ENCODE peak calls at places on chromosomes 13 and 19, in six cellular contexts. R is activated naive CD8-positive, alpha-beta T cell treated with anti-CD3 and anti-CD28 coated beads for 36 hours; O is cardiac fibroblast; B is posterior cingulate gyrus; V is anterior cingulate cortex; X is Caki2. I is an unnamed sample.

GRCh38 chr19:507286-508203 is at the start of gene TPGS1:
- DNase-seq in R (peak; percentile 88), O (peak; percentile 75), B (peak; percentile 79), V (peak; percentile 97), X (peak; percentile 97), I (peak; percentile 100)

GRCh38 chr13:51444922-51445321 is 7.9 kb downstream of the INTS6 start:
- DNase-seq in R (no peak), O (peak; percentile 73), B (no peak), V (no peak), X (no peak), I (no peak)

GRCh38 chr13:102017248-102017647 is 384.6 kb downstream of the FGF14 start:
- DNase-seq in R (no peak), O (no peak), B (no peak), V (no peak), X (no peak), I (no peak)

GRCh38 chr13:76790519-76791289 is 95.5 kb downstream of the KCTD12 start:
- DNase-seq in R (no peak), O (peak; percentile 50), B (no peak), V (no peak), X (no peak), I (no peak)

GRCh38 chr19:38252935-38253691 is 3.1 kb downstream of the PPP1R14A start:
- DNase-seq in R (no peak), O (no peak), B (peak; percentile 83), V (peak; percentile 82), X (no peak), I (no peak)

GRCh38 chr19:18644144-18645034 is 7.6 kb downstream of the KLHL26 start:
- DNase-seq in R (no peak), O (peak; percentile 43), B (no peak), V (no peak), X (peak; percentile 39), I (no peak)

GRCh38 chr13:20749377-20749776 is 24.4 kb downstream of the EEF1AKMT1 start:
- DNase-seq in R (no peak), O (no peak), B (no peak), V (no peak), X (no peak), I (no peak)

GRCh38 chr13:51768976-51769375 is 35.0 kb downstream of the DHRS12 start:
- DNase-seq in R (no peak), O (no peak), B (no peak), V (no peak), X (no peak), I (no peak)

GRCh38 chr13:23506071-23506820 is 64.0 kb upstream of the TNFRSF19 start:
- DNase-seq in R (no peak), O (peak; percentile 16), B (no peak), V (no peak), X (no peak), I (no peak)

GRCh38 chr19:47729799-47730520 is 15.4 kb upstream of the NOP53 start:
- DNase-seq in R (peak; percentile 69), O (no peak), B (peak; percentile 62), V (peak; percentile 34), X (peak; percentile 83), I (no peak)

GRCh38 chr13:93881418-93881817 is 598.1 kb downstream of the DCT start:
- DNase-seq in R (no peak), O (peak; percentile 18), B (no peak), V (no peak), X (no peak), I (no peak)

GRCh38 chr19:49953376-49953775 is 7.6 kb downstream of the SIGLEC11 start:
- DNase-seq in R (no peak), O (no peak), B (no peak), V (no peak), X (no peak), I (no peak)

GRCh38 chr19:18049390-18049789 is 37.3 kb downstream of the IL12RB1 start:
- DNase-seq in R (no peak), O (peak; percentile 56), B (peak; percentile 72), V (peak; percentile 54), X (no peak), I (no peak)

GRCh38 chr19:37997911-37998344 is 90.9 kb downstream of the SIPA1L3 start:
- DNase-seq in R (no peak), O (peak; percentile 98), B (no peak), V (no peak), X (peak; percentile 67), I (peak; percentile 66)

GRCh38 chr19:38842439-38843174 is 7.2 kb downstream of the HNRNPL start:
- DNase-seq in R (peak; percentile 70), O (no peak), B (no peak), V (no peak), X (no peak), I (no peak)

GRCh38 chr19:6677924-6678689 is 8.1 kb upstream of the TNFSF14 start:
- DNase-seq in R (peak; percentile 42), O (peak; percentile 46), B (no peak), V (no peak), X (no peak), I (no peak)

GRCh38 chr19:58009666-58010301 is 7.2 kb upstream of the ZNF606 start:
- DNase-seq in R (peak; percentile 90), O (peak; percentile 85), B (peak; percentile 91), V (peak; percentile 89), X (peak; percentile 90), I (peak; percentile 44)

GRCh38 chr13:113999618-113999910 is 25.7 kb upstream of the C13orf46 start:
- DNase-seq in R (no peak), O (no peak), B (no peak), V (no peak), X (no peak), I (no peak)

GRCh38 chr13:86665842-86666241 is 866.6 kb upstream of the SLITRK6 start:
- DNase-seq in R (no peak), O (no peak), B (no peak), V (no peak), X (no peak), I (no peak)